ENCODE peak calls at places on chromosome 21, in eight cellular contexts. I is A673; S is uterus; X is H1; V is CD8-positive, alpha-beta T cell; U is AG04450; T is breast epithelium; Z is prostate gland. F is an unnamed sample.

GRCh38 chr21:23593582-23593981 is 2013.7 kb downstream of the MRPL39 start:
- DNase-seq in V (no peak), I (no peak), X (no peak), U (no peak), Z (no peak), S (no peak), T (no peak), F (no peak)

GRCh38 chr21:45803613-45804340 is 160.3 kb downstream of the PCBP3 start:
- DNase-seq in S (no peak), X (no peak), Z (no peak), T (no peak), V (peak), I (no peak), U (no peak), F (no peak)

GRCh38 chr21:17784604-17785402 is 34.4 kb downstream of the C21orf91 start:
- DNase-seq in S (no peak), X (no peak), I (no peak), V (no peak), Z (no peak), U (no peak), T (no peak), F (no peak)

GRCh38 chr21:44927587-44928461 is 7.1 kb upstream of the ITGB2 start:
- DNase-seq in T (peak), Z (no peak), V (peak), X (no peak), U (no peak), S (no peak), I (peak), F (peak)

GRCh38 chr21:34801519-34802132 is 132.8 kb downstream of the CLIC6 start:
- DNase-seq in T (no peak), X (peak), U (no peak), I (no peak), S (no peak), V (no peak), Z (no peak), F (no peak)

GRCh38 chr21:43997766-43998742 is 14.1 kb upstream of the TRAPPC10 start:
- DNase-seq in I (no peak), S (no peak), V (no peak), T (no peak), X (no peak), Z (no peak), U (no peak), F (no peak)

GRCh38 chr21:43867936-43868335 is 2.9 kb downstream of the AGPAT3 start:
- DNase-seq in T (no peak), Z (no peak), U (no peak), X (no peak), I (no peak), V (no peak), S (no peak), F (no peak)

GRCh38 chr21:37367301-37367757 is 756 bp downstream of the DYRK1A start:
- DNase-seq in T (no peak), S (no peak), U (no peak), V (no peak), Z (no peak), I (no peak), X (no peak), F (no peak)

GRCh38 chr21:19523731-19524130 is 1120.1 kb upstream of the TMPRSS15 start:
- DNase-seq in U (no peak), T (no peak), Z (no peak), X (no peak), S (no peak), V (no peak), I (no peak), F (no peak)

GRCh38 chr21:46111857-46112730 is 14.2 kb downstream of the COL6A2 start:
- DNase-seq in Z (no peak), I (no peak), T (peak), U (no peak), X (no peak), V (peak), S (peak), F (no peak)

GRCh38 chr21:29349702-29350101 is 51.0 kb downstream of the BACH1 start:
- DNase-seq in S (no peak), V (no peak), Z (no peak), I (peak), T (no peak), X (no peak), U (no peak), F (no peak)

GRCh38 chr21:45768741-45769049 is 125.2 kb downstream of the PCBP3 start:
- DNase-seq in X (no peak), U (no peak), V (no peak), T (no peak), I (peak), Z (no peak), S (no peak), F (no peak)

GRCh38 chr21:35367558-35367957 is 318.5 kb upstream of the RUNX1 start:
- DNase-seq in U (no peak), S (no peak), X (no peak), V (no peak), T (no peak), Z (peak), I (no peak), F (no peak)

GRCh38 chr21:44299458-44300261 is at the start of gene PFKL:
- DNase-seq in I (peak), T (peak), X (peak), Z (peak), V (peak), U (no peak), S (peak), F (peak)

GRCh38 chr21:45328198-45329087 is 40.7 kb upstream of the POFUT2 start:
- DNase-seq in I (no peak), X (no peak), U (no peak), Z (no peak), T (no peak), V (no peak), S (no peak), F (no peak)

GRCh38 chr21:37673801-37674575 is 242.3 kb downstream of the KCNJ6 start:
- DNase-seq in Z (no peak), X (no peak), T (no peak), I (no peak), S (no peak), U (no peak), V (no peak), F (no peak)

GRCh38 chr21:16708431-16708830 is 804.4 kb upstream of the CXADR start:
- DNase-seq in T (no peak), V (no peak), Z (no peak), S (peak), I (no peak), X (no peak), U (no peak), F (peak)

GRCh38 chr21:28229811-28230210 is 762.9 kb downstream of the LTN1 start:
- DNase-seq in T (no peak), V (no peak), U (no peak), S (no peak), Z (no peak), I (no peak), X (no peak), F (no peak)

GRCh38 chr21:42988234-42988965 is 14.0 kb downstream of the PKNOX1 start:
- DNase-seq in T (no peak), X (no peak), I (no peak), S (no peak), U (no peak), Z (no peak), V (no peak), F (no peak)

GRCh38 chr21:16408280-16408669 is 678.5 kb downstream of the USP25 start:
- DNase-seq in Z (no peak), I (peak), S (no peak), U (no peak), T (no peak), X (no peak), V (no peak), F (no peak)

GRCh38 chr21:9760398-9761074 is 760.8 kb upstream of the TPTE start:
- DNase-seq in Z (no peak), I (no peak), S (no peak), X (no peak), T (no peak), U (no peak), V (no peak), F (no peak)

GRCh38 chr21:45856940-45857339 is 124.6 kb upstream of the COL6A1 start:
- DNase-seq in Z (no peak), U (no peak), I (no peak), V (no peak), T (no peak), X (no peak), S (no peak), F (no peak)

GRCh38 chr21:34807881-34808568 is 139.2 kb downstream of the CLIC6 start:
- DNase-seq in X (no peak), U (peak), Z (no peak), S (peak), T (no peak), V (peak), I (no peak), F (peak)

GRCh38 chr21:44710756-44711326 is 531 bp downstream of the TSPEAR start:
- DNase-seq in X (no peak), T (no peak), U (no peak), I (no peak), V (no peak), Z (no peak), S (no peak), F (no peak)

GRCh38 chr21:18369115-18369514 is 34.5 kb downstream of the TMPRSS15 start:
- DNase-seq in X (no peak), I (peak), S (no peak), Z (no peak), T (no peak), V (no peak), U (no peak), F (no peak)

GRCh38 chr21:22791986-22792560 is 1793.9 kb downstream of the NCAM2 start:
- DNase-seq in U (peak), Z (peak), S (no peak), X (no peak), I (peak), V (no peak), T (no peak), F (peak)

GRCh38 chr21:27034796-27035195 is 67.9 kb upstream of the ADAMTS5 start:
- DNase-seq in U (no peak), I (no peak), Z (no peak), X (no peak), V (no peak), S (no peak), T (no peak), F (no peak)

DNA sequence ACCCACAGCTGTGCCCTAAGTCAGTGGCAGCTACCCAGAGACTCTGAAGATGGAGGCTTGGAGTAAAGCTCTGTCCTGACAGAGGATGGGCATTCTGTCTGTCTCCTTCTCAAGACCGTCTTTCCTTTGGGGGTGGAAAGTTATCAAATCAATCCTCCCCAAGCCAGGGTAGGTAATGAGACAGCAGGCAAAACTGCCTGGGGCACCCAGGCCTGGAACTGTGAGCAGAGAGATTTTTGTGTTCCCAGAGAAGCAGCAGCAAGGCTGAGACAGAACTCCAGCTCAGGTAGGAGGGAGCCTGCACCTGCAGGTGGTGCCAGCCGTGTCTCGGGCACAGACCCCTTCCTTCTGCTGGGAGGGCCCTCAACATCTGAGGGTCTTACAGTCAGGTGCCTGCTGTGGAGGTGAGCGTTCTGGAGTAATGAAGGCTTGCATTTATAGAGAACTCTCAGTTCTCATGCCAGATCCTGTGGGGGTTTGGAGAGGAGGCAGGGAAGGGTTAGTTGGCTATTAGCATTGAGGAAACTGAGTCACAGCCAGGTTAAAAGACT is 95.6 kb downstream of the RIPK4 start:
- DNase-seq in V (no peak), T (no peak), U (no peak), I (no peak), Z (no peak), X (no peak), S (no peak), F (no peak)
- TF ChIP-seq CTCF in V (no peak), T (no peak), U (no peak), I (no peak), Z (no peak), X (no peak), S (no peak), F (no peak)

GRCh38 chr21:39064325-39065012 is 118.8 kb downstream of the PSMG1 start:
- DNase-seq in S (no peak), V (no peak), Z (no peak), I (no peak), T (no peak), U (no peak), X (no peak), F (no peak)
- H3K27ac ChIP-seq in S (no peak), V (no peak), Z (no peak), I (no peak), T (no peak), U (no peak), X (no peak), F (no peak)

DNA sequence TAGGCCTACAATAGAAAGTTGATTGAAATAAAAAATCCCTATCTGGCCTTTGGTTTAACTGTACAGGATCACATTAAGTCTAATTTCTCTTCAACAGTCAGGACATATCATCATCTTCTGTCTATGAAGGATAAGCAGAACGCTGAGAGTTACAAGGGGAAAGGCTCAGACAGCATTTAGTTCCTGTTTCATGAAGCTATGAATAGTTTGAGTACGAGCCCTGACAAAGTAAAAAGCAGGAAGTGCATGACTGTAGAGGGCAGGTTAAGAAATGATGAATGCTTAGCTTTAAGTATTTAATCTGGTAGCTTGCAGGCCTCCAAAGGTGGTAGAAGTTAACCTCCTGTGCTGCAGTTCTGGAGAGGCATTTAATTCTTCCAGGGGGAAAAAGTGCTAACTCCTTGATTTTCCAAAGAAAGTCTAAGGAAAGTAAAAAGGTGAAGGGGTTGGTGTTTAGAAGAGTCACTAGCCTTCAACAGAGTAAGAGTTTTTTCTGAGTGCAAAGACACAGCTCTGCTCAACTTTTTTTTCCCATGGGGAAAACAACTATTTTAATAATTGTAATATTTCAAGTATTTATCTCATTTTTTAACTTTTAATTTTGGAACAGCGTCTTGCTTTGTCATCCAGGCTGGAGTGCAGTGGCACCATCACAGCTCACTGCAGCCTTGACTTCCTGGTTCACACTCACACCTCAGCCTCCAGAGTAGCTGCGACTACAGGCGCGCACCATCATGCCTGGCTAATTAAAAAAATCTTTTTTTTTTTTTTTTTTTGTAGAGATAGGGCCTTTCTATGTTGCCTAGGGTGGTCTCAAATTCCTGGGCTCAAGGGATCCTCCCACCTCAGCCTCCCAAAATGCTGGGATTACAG is 202.8 kb downstream of the APP start:
- DNase-seq in V (no peak), X (no peak), U (no peak), S (no peak), T (no peak), I (peak), Z (no peak), F (no peak)
- H3K4me3 ChIP-seq in V (no peak), X (no peak), U (no peak), S (no peak), T (no peak), I (no peak), Z (no peak), F (no peak)

GRCh38 chr21:31988492-31989285 is 115.9 kb downstream of the HUNK start:
- DNase-seq in X (no peak), U (no peak), I (peak), Z (no peak), T (no peak), V (no peak), S (no peak), F (no peak)

GRCh38 chr21:31993826-31994791 is 121.3 kb downstream of the HUNK start:
- DNase-seq in I (no peak), Z (no peak), T (no peak), X (no peak), U (no peak), S (no peak), V (no peak), F (no peak)

GRCh38 chr21:31991356-31992331 is 118.8 kb downstream of the HUNK start:
- DNase-seq in U (no peak), V (no peak), T (no peak), S (no peak), I (no peak), X (no peak), Z (no peak), F (no peak)

GRCh38 chr21:31987696-31988095 is 114.9 kb downstream of the HUNK start:
- DNase-seq in U (no peak), S (no peak), I (no peak), X (no peak), V (no peak), Z (no peak), T (no peak), F (no peak)

GRCh38 chr21:31992391-31992790 is 119.6 kb downstream of the HUNK start:
- DNase-seq in S (no peak), I (no peak), Z (no peak), U (no peak), V (no peak), T (no peak), X (no peak), F (no peak)
- TF ChIP-seq CTCF in S (no peak), I (no peak), Z (no peak), U (no peak), V (no peak), T (no peak), X (no peak), F (no peak)

GRCh38 chr21:33302055-33302454 is 22.7 kb upstream of the IFNAR1 start:
- DNase-seq in U (no peak), T (no peak), X (no peak), V (no peak), Z (no peak), S (no peak), I (no peak), F (no peak)
- H3K27ac ChIP-seq in U (no peak), T (no peak), X (no peak), V (no peak), Z (peak), S (no peak), I (no peak), F (no peak)

F was measured in brain microvascular endothelial cell.